ENCODE peak calls at places on chromosomes 3 and 15, in ten cellular contexts. O is heart left ventricle, F is ovary, E is mesothelial cell of epicardium, C is tibial artery, A is epithelial cell of esophagus, R is left lung, W is AG10803, Q is fibroblast of lung, M is GM13977. D is an unnamed sample.

GRCh38 chr3:109685084-109686079 is 348.0 kb upstream of the DPPA4 start:
- DNase-seq in A (peak; percentile 98), W (peak; percentile 97), O (peak; percentile 75), F (no peak), Q (peak; percentile 100), C (peak; percentile 91), M (no peak), E (no peak), R (peak; percentile 83), D (no peak)

GRCh38 chr3:180267202-180267843 is 230.6 kb upstream of the PEX5L start:
- DNase-seq in C (no peak), O (no peak), Q (no peak), R (no peak), M (peak; percentile 32), W (no peak), F (no peak), E (no peak), A (no peak), D (peak; percentile 71)

GRCh38 chr15:55789066-55789660 is 46.2 kb upstream of the PRTG start:
- DNase-seq in E (no peak), C (no peak), R (no peak), A (peak; percentile 6), Q (no peak), W (no peak), M (peak; percentile 52), F (no peak), O (no peak), D (peak; percentile 40)

GRCh38 chr3:32443471-32443870 is 51.8 kb downstream of the CMTM7 start:
- DNase-seq in R (no peak), W (peak; percentile 77), A (peak; percentile 93), O (no peak), M (no peak), C (no peak), E (no peak), F (no peak), Q (peak; percentile 94), D (no peak)

GRCh38 chr15:87219650-87220615 is 1036.6 kb downstream of the NTRK3 start:
- DNase-seq in W (peak; percentile 53), O (no peak), F (no peak), Q (peak; percentile 75), R (no peak), E (no peak), M (no peak), C (no peak), A (peak; percentile 88), D (no peak)

GRCh38 chr3:13598201-13598600 is 49.3 kb downstream of the FBLN2 start:
- DNase-seq in Q (no peak), R (no peak), A (peak; percentile 47), W (no peak), F (no peak), M (no peak), C (no peak), O (no peak), E (no peak), D (no peak)

GRCh38 chr15:48645558-48646330 is at the start of gene FBN1:
- DNase-seq in O (peak; percentile 78), E (peak; percentile 67), C (peak; percentile 83), A (peak; percentile 36), M (peak; percentile 87), W (peak; percentile 94), F (peak; percentile 86), R (peak; percentile 56), Q (peak; percentile 93), D (peak; percentile 90)

GRCh38 chr3:159238646-159239045 is 436.8 kb downstream of the MFSD1 start:
- DNase-seq in R (no peak), E (no peak), M (no peak), O (no peak), Q (peak; percentile 32), A (no peak), W (no peak), F (no peak), C (no peak), D (no peak)

GRCh38 chr3:14876942-14877341 is 58.2 kb downstream of the FGD5 start:
- DNase-seq in F (no peak), W (peak; percentile 42), C (peak; percentile 80), O (peak; percentile 66), E (no peak), R (no peak), M (no peak), Q (peak; percentile 29), A (peak; percentile 36), D (no peak)

GRCh38 chr15:37900286-37901221 is 33.9 kb upstream of the TMCO5A start:
- DNase-seq in C (no peak), M (no peak), A (peak; percentile 69), Q (peak; percentile 64), E (no peak), W (peak; percentile 59), O (no peak), F (no peak), R (no peak), D (no peak)

GRCh38 chr3:144553301-144553700 is 581.7 kb downstream of the DIPK2A start:
- DNase-seq in O (no peak), M (no peak), C (no peak), E (no peak), R (no peak), Q (no peak), F (no peak), W (no peak), A (no peak), D (no peak)

GRCh38 chr3:122469659-122470058 is 45.1 kb downstream of the KPNA1 start:
- DNase-seq in R (no peak), W (no peak), C (no peak), A (no peak), O (no peak), M (no peak), F (no peak), E (no peak), Q (peak; percentile 10), D (no peak)

DNA sequence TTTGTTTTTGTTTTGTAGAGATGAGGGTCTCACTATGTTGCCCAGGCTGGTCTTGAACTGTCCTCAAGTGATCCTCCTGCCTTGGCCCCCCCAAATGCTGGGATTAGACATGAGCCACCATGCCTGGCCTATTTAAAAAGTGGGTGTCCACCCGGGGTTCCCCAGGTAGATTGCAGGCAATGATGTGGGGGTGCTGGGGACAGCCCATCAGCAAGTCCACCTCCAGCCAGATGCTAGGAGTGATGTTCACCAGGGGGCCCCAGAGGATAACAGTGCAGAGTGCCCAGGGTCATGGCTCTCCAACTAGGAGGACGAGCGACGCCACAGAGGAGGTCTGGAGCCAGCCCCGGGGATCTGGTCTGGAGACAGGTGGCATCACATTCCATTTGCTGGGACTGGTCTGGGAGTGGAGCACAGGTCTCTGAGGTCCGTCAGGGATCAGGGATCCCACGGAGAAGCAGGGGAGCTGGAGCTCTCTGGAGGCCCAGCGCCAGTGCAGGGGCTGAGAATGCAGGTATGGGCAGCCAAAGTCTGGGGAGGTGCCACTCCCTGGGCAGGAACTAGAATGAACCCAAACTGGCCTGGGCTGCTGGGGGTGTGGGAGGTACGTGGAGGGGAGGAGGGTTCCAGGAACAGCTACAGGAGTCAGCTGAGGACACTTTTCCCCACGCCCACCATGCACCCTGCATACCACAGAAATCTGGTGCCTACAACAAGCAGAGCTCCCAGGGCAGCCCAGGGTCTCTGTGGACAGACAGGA is 51.2 kb upstream of the PCSK6 start:
- DNase-seq in Q (no peak), F (no peak), R (no peak), E (no peak), A (no peak), O (no peak), M (no peak), C (no peak), W (no peak), D (no peak)
- TF ChIP-seq CTCF in Q (no peak), F (no peak), R (no peak), E (no peak), A (no peak), O (peak; percentile 16), M (no peak), C (no peak), W (no peak), D (no peak)

GRCh38 chr3:62662680-62663079 is 212.5 kb downstream of the CADPS start:
- DNase-seq in E (no peak), M (no peak), O (no peak), R (no peak), C (no peak), W (no peak), A (no peak), Q (no peak), F (no peak), D (no peak)

GRCh38 chr3:62655319-62656063 is 219.7 kb downstream of the CADPS start:
- DNase-seq in C (no peak), Q (no peak), W (no peak), O (no peak), F (no peak), R (no peak), M (no peak), E (no peak), A (no peak), D (no peak)

GRCh38 chr3:62653806-62654205 is 221.4 kb downstream of the CADPS start:
- DNase-seq in W (no peak), Q (no peak), R (no peak), C (no peak), O (no peak), A (no peak), E (no peak), M (no peak), F (no peak), D (no peak)

GRCh38 chr3:62659660-62660059 is 215.6 kb downstream of the CADPS start:
- DNase-seq in E (no peak), A (no peak), C (no peak), Q (no peak), R (no peak), O (no peak), F (no peak), W (no peak), M (no peak), D (no peak)
- TF ChIP-seq CTCF in E (no peak), A (no peak), C (no peak), Q (no peak), R (no peak), O (no peak), F (no peak), W (no peak), M (peak; percentile 1), D (no peak)

DNA sequence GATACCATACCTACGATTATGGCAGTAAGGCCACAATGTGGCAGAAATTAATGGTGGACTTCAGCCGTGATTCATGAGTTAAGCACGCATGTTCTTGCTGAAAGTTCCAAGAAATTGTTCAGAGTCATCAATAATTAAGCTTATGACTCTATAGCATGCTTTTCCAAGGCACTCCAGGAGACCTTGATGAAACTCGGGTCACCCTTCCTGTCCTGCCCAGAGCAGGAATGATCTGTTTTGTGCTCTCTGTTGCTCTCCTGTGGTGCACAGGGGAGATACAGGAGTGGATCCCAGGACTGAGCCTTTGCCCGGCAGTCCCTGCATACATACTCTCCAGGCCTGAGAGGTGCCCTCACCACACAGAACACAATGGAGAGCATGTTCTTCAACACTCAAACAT is 141.6 kb upstream of the SLC2A2 start:
- DNase-seq in M (no peak), A (peak; percentile 46), R (no peak), E (no peak), Q (peak; percentile 84), O (no peak), F (no peak), C (no peak), W (peak; percentile 40), D (no peak)
- TF ChIP-seq CTCF in M (no peak), A (peak; percentile 48), R (no peak), E (no peak), Q (peak; percentile 41), O (no peak), F (no peak), C (no peak), W (peak; percentile 66), D (no peak)

DNA sequence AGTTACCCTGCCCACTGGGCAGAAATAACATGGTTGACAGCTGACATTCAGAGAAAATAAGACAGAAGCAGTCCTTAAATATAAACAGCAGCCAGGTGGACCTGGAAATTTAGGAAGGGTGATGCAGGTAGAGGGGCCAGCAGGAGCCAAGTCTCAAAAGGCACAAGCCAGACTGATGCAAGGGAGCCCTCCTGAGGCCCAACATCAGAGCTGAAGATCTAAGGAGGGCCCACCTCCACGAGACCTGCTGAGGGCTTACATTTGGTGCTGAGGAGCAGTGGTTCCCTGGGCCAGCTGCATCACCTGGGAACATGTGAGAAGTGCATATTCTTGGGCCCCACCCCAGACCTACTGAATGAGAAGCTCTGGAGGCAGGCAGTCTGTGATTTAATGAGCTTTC is 105.5 kb upstream of the TRIM42 start:
- DNase-seq in A (no peak), O (no peak), R (no peak), C (no peak), F (no peak), E (no peak), M (no peak), W (no peak), Q (no peak), D (no peak)
- TF ChIP-seq CTCF in A (no peak), O (no peak), R (no peak), C (no peak), F (no peak), E (no peak), M (no peak), W (no peak), Q (no peak), D (no peak)

D was measured in GM12865.